ENCODE peak calls at places on chromosome 10, in six cellular contexts. I is GM12878, Q is prostate gland, B is HepG2, Y is transverse colon, N is spleen. S is an unnamed sample.

GRCh38 chr10:94238006-94238617 is 124.6 kb downstream of the NOC3L start:
- DNase-seq in I (no peak), Q (no peak), B (no peak), Y (no peak), N (no peak), S (no peak)

GRCh38 chr10:117745301-117745700 is 202.8 kb downstream of the EMX2 start:
- DNase-seq in I (no peak), Q (no peak), B (no peak), Y (no peak), N (no peak), S (no peak)

GRCh38 chr10:13056461-13057077 is 43.4 kb upstream of the OPTN start:
- DNase-seq in I (no peak), Q (no peak), B (no peak), Y (no peak), N (no peak), S (no peak)

GRCh38 chr10:6427357-6427959 is 152.6 kb downstream of the PRKCQ start:
- DNase-seq in I (no peak), Q (no peak), B (no peak), Y (no peak), N (no peak), S (no peak)

GRCh38 chr10:63614371-63614891 is 93.2 kb downstream of the REEP3 start:
- DNase-seq in I (no peak), Q (no peak), B (no peak), Y (no peak), N (no peak), S (no peak)

GRCh38 chr10:76675951-76676587 is 961.5 kb downstream of the KCNMA1 start:
- DNase-seq in I (no peak), Q (no peak), B (no peak), Y (peak), N (no peak), S (no peak)

GRCh38 chr10:29643785-29644501 is 9.2 kb upstream of the SVIL start:
- DNase-seq in I (no peak), Q (no peak), B (no peak), Y (no peak), N (no peak), S (no peak)

GRCh38 chr10:8349610-8350249 is 295.2 kb downstream of the GATA3 start:
- DNase-seq in I (no peak), Q (no peak), B (no peak), Y (no peak), N (no peak), S (no peak)

GRCh38 chr10:12834116-12834515 is 167.4 kb downstream of the CCDC3 start:
- DNase-seq in I (no peak), Q (no peak), B (no peak), Y (no peak), N (peak), S (no peak)

GRCh38 chr10:6409982-6410694 is 169.9 kb downstream of the PRKCQ start:
- DNase-seq in I (no peak), Q (no peak), B (no peak), Y (peak), N (no peak), S (no peak)

GRCh38 chr10:72461085-72461484 is 106.4 kb upstream of the DNAJB12 start:
- DNase-seq in I (no peak), Q (no peak), B (no peak), Y (no peak), N (no peak), S (no peak)

GRCh38 chr10:47412869-47413268 is 28.8 kb upstream of the ZNF488 start:
- DNase-seq in I (no peak), Q (no peak), B (peak), Y (no peak), N (no peak), S (no peak)

GRCh38 chr10:26869528-26869927 is 8.8 kb upstream of the ABI1 start:
- DNase-seq in I (no peak), Q (peak), B (peak), Y (no peak), N (no peak), S (no peak)

GRCh38 chr10:80518143-80518806 is 19.4 kb upstream of the SH2D4B start:
- DNase-seq in I (no peak), Q (no peak), B (no peak), Y (no peak), N (peak), S (no peak)

GRCh38 chr10:110504111-110504735 is 6.5 kb downstream of the DUSP5 start:
- DNase-seq in I (peak), Q (no peak), B (no peak), Y (peak), N (no peak), S (peak)

GRCh38 chr10:124530215-124530665 is 68.6 kb downstream of the LHPP start:
- DNase-seq in I (no peak), Q (peak), B (peak), Y (peak), N (peak), S (peak)

GRCh38 chr10:112202561-112203241 is 19.1 kb upstream of the GPAM start:
- DNase-seq in I (peak), Q (no peak), B (peak), Y (no peak), N (no peak), S (peak)

GRCh38 chr10:19046709-19047108 is 1.9 kb upstream of the MALRD1 start:
- DNase-seq in I (no peak), Q (no peak), B (no peak), Y (no peak), N (no peak), S (no peak)

GRCh38 chr10:87974130-87974529 is 110.7 kb downstream of the PTEN start:
- DNase-seq in I (no peak), Q (no peak), B (no peak), Y (no peak), N (no peak), S (no peak)

GRCh38 chr10:11547111-11547625 is 64.3 kb downstream of the USP6NL start:
- DNase-seq in I (no peak), Q (no peak), B (peak), Y (no peak), N (no peak), S (no peak)

GRCh38 chr10:13310518-13311176 is 10.8 kb upstream of the PHYH start:
- DNase-seq in I (no peak), Q (no peak), B (no peak), Y (no peak), N (no peak), S (no peak)

GRCh38 chr10:63210611-63211196 is 77.6 kb downstream of the NRBF2 start:
- DNase-seq in I (no peak), Q (no peak), B (no peak), Y (no peak), N (no peak), S (no peak)

GRCh38 chr10:110471566-110472139 is 26.1 kb upstream of the DUSP5 start:
- DNase-seq in I (no peak), Q (no peak), B (no peak), Y (no peak), N (no peak), S (no peak)

GRCh38 chr10:15868006-15868405 is 7.7 kb upstream of the MINDY3 start:
- DNase-seq in I (no peak), Q (no peak), B (no peak), Y (no peak), N (no peak), S (no peak)

GRCh38 chr10:124632064-124632531 is 112.1 kb downstream of the FAM53B start:
- DNase-seq in I (no peak), Q (peak), B (peak), Y (no peak), N (peak), S (no peak)

GRCh38 chr10:61390841-61391240 is 62.3 kb downstream of the TMEM26 start:
- DNase-seq in I (peak), Q (no peak), B (no peak), Y (no peak), N (no peak), S (no peak)

GRCh38 chr10:112475565-112476233 is 28.7 kb downstream of the VTI1A start:
- DNase-seq in I (no peak), Q (no peak), B (no peak), Y (no peak), N (no peak), S (no peak)

GRCh38 chr10:110780704-110781103 is 91.0 kb upstream of the PDCD4 start:
- DNase-seq in I (no peak), Q (no peak), B (no peak), Y (no peak), N (no peak), S (no peak)

GRCh38 chr10:103765981-103766380 is 89.4 kb downstream of the SH3PXD2A start:
- DNase-seq in I (no peak), Q (no peak), B (no peak), Y (no peak), N (peak), S (no peak)

GRCh38 chr10:76278811-76279460 is 847.5 kb downstream of the LRMDA start:
- DNase-seq in I (no peak), Q (no peak), B (no peak), Y (no peak), N (no peak), S (no peak)

GRCh38 chr10:113222207-113222606 is 272.2 kb downstream of the TCF7L2 start:
- DNase-seq in I (no peak), Q (no peak), B (no peak), Y (no peak), N (no peak), S (no peak)

GRCh38 chr10:128686638-128687278 is 560.5 kb upstream of the MKI67 start:
- DNase-seq in I (no peak), Q (no peak), B (no peak), Y (no peak), N (no peak), S (no peak)

GRCh38 chr10:97499561-97500296 is 1.0 kb downstream of the UBTD1 start:
- DNase-seq in I (no peak), Q (peak), B (no peak), Y (peak), N (peak), S (no peak)

GRCh38 chr10:86905429-86905828 is 52.0 kb downstream of the MMRN2 start:
- DNase-seq in I (no peak), Q (no peak), B (no peak), Y (no peak), N (no peak), S (no peak)

GRCh38 chr10:86900955-86901354 is 56.5 kb downstream of the MMRN2 start:
- DNase-seq in I (no peak), Q (peak), B (no peak), Y (peak), N (no peak), S (no peak)

GRCh38 chr10:86899128-86899527 is 58.3 kb downstream of the MMRN2 start:
- DNase-seq in I (no peak), Q (no peak), B (no peak), Y (no peak), N (no peak), S (no peak)

GRCh38 chr10:86904600-86904999 is 52.8 kb downstream of the MMRN2 start:
- DNase-seq in I (no peak), Q (no peak), B (no peak), Y (no peak), N (no peak), S (no peak)

GRCh38 chr10:86899670-86900276 is 57.6 kb downstream of the MMRN2 start:
- DNase-seq in I (no peak), Q (peak), B (peak), Y (peak), N (no peak), S (no peak)
- TF ChIP-seq POLR2AphosphoS5 in I (no peak), Q (peak), B (no peak), Y (no peak), N (no peak), S (no peak)

DNA sequence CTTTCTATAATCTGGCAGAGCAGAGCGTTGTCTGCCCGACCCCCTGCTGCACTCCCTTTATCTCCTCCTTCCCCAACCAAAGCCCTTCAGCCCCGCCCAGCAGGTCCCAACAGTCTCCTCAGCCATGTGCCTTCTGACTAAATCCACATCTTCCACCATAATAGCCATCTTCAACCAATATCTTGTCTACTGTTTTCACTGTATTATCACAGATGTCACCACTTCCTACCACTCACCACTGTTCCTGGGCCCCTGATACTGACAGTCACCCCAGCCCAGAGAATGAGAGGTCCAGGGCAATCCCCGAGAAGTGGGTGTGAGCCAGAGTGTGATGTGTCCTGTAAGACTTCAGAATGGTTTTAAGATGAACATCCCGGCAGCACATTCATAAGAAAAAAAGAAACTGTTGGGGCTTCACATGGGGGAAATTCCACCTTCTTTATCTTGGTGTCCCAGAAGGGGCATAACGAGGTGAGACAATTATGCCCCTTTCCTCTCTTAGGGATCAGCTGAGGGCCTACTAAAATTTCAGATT is 25.3 kb downstream of the CCDC6 start:
- DNase-seq in I (peak), Q (no peak), B (no peak), Y (no peak), N (no peak), S (peak)
- TF ChIP-seq POLR2AphosphoS5 in I (no peak), Q (no peak), B (no peak), Y (no peak), N (no peak), S (no peak)

GRCh38 chr10:101694056-101694673 is 805 bp downstream of the FBXW4 start:
- DNase-seq in I (no peak), Q (peak), B (peak), Y (peak), N (peak), S (peak)

GRCh38 chr10:101696632-101697031 is 1.7 kb upstream of the FBXW4 start:
- DNase-seq in I (no peak), Q (no peak), B (no peak), Y (no peak), N (no peak), S (no peak)

GRCh38 chr10:101695404-101695732 is 398 bp upstream of the FBXW4 start:
- DNase-seq in I (no peak), Q (no peak), B (no peak), Y (no peak), N (no peak), S (no peak)

GRCh38 chr10:101693701-101694055 is 1.3 kb downstream of the FBXW4 start:
- DNase-seq in I (no peak), Q (peak), B (peak), Y (peak), N (no peak), S (no peak)

DNA sequence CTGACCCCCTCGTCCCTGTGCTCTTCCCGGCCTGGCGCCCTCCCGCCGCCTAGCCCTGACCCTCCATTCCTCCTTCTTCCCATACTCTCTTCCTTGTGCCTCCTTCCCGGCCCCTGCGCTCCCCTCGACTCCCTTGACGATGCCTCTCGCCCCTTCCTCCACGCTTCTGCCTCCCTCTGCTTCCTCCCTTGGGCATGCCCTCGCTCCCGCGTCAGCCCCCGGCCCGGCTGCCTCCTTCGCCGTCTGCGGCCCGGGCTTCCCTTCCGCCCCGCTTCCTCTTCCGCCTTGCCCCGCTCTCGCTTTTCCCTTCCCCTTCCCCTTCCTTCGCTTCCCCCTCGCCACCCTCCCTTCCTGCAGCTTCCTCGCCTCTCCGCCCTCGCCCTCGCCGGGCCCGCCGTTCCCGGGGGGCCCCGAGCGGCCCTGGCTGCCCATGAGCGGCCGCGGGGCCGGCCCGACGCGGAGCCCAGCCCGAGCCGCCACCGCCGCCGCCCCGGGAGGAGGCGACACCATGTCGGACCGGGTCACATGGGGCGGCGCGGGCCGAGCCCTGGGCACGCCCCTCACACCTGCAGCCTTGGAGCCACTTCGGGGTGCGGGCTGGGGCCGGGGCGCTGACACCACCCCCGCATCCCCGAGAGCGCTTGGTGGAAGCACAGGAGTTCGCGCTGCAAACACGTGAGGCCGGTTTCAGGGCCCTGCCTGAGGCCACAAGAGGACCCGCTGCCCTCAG is at the start of gene FBXW4:
- DNase-seq in I (no peak), Q (peak), B (peak), Y (peak), N (peak), S (peak)
- TF ChIP-seq POLR2AphosphoS5 in I (peak), Q (no peak), B (peak), Y (peak), N (peak), S (no peak)

GRCh38 chr10:21746118-21746517 is 212.1 kb downstream of the MLLT10 start:
- DNase-seq in I (no peak), Q (no peak), B (no peak), Y (no peak), N (no peak), S (no peak)
- TF ChIP-seq POLR2AphosphoS5 in I (no peak), Q (no peak), B (no peak), Y (no peak), N (peak), S (no peak)

DNA sequence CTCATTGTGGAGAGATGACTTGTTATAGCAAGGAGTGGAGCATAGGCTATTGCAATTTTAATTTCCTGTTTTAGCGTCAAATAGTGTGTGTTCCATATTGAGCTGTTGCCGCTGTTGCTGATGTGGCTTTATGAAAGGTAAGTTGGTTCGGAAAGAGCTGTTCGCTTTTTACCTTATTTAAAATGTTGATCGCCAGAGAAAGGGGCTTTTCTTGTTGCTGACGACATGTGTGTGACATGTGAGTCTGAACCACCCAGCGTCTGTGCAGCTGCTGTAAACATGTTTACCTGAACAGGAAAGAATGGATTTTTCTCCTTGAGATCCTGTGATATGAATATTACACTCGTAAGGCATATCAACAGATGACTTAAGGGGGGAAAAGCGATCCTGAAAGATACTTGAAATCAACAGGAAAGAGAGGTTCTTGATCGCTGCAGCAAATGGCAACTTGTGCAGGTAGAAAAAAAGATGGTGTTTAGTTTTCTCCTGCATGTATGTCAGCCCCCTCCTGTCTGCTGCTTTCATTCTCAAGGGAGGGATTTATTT is 2.5 kb downstream of the ZEB1 start:
- DNase-seq in I (no peak), Q (no peak), B (no peak), Y (peak), N (peak), S (no peak)
- TF ChIP-seq POLR2AphosphoS5 in I (peak), Q (no peak), B (no peak), Y (no peak), N (no peak), S (no peak)

DNA sequence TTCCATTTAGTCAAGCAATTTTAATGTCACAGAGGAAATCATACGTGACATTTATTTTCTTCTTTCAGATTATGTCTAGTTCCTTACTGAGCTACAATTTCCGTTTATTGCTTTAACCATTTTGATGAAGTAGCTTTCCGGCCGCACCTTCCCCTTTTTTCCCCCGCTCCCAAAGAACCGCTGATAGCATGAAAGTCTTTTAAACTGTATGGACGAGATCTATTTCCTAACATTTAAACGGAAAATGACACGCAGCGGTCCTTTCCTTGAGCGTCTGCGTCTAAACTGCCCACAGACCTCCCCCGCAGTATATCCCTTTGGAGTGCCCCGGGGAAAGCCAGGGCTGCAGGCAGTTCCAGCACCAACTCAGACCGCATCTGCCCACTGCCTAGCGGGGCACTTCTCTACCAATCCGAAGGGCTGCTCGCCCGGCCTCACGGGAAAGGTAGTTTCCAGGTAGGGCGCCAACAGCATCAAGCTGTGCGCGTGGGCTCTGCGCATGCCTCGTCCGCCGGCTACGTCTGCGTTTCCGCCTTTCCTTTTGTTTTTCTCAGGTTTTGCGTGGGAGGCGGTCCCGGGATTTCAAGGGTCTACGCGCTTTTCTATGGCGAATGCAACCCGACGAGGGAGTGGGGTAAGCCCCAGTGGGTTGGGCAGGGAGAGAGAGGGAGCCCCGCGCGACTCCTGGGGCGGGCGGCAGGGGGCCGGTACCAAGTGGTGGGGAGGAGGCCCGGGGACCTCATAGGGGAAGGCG is at the start of gene ZNF33A:
- DNase-seq in I (peak), Q (peak), B (peak), Y (peak), N (peak), S (peak)
- TF ChIP-seq POLR2AphosphoS5 in I (peak), Q (peak), B (peak), Y (peak), N (peak), S (peak)